ENCODE peak calls at places on chromosome 16, in eight cellular contexts. One of them, this sample, is unnamed.

GRCh38 chr16:27531186-27531585 is 18.5 kb downstream of the GTF3C1 start:
- DNase-seq in lower leg skin: no peak
- DNase-seq in spleen: peak
- DNase-seq in body of pancreas: no peak
- DNase-seq in transverse colon: no peak
- DNase-seq in A549: no peak
- DNase-seq in tibial nerve: no peak
- DNase-seq in sigmoid colon: no peak
- DNase-seq in this sample: no peak

GRCh38 chr16:75792781-75793180 is 66.5 kb upstream of the CPHXL start:
- DNase-seq in A549: no peak
- DNase-seq in transverse colon: no peak
- DNase-seq in sigmoid colon: no peak
- DNase-seq in body of pancreas: no peak
- DNase-seq in lower leg skin: no peak
- DNase-seq in tibial nerve: no peak
- DNase-seq in spleen: no peak
- DNase-seq in this sample: no peak

GRCh38 chr16:75007443-75007842 is 8.6 kb downstream of the ZNRF1 start:
- DNase-seq in sigmoid colon: no peak
- DNase-seq in lower leg skin: no peak
- DNase-seq in spleen: no peak
- DNase-seq in transverse colon: no peak
- DNase-seq in body of pancreas: no peak
- DNase-seq in A549: no peak
- DNase-seq in tibial nerve: no peak
- DNase-seq in this sample: no peak

GRCh38 chr16:154223-155030 is 2.0 kb downstream of the HBZ start:
- DNase-seq in body of pancreas: peak
- DNase-seq in A549: no peak
- DNase-seq in tibial nerve: no peak
- DNase-seq in transverse colon: peak
- DNase-seq in sigmoid colon: no peak
- DNase-seq in lower leg skin: no peak
- DNase-seq in spleen: no peak
- DNase-seq in this sample: peak

GRCh38 chr16:19502395-19503131 is 19.3 kb downstream of the GDE1 start:
- DNase-seq in A549: peak
- DNase-seq in lower leg skin: peak
- DNase-seq in tibial nerve: peak
- DNase-seq in sigmoid colon: peak
- DNase-seq in transverse colon: peak
- DNase-seq in spleen: peak
- DNase-seq in body of pancreas: peak
- DNase-seq in this sample: peak

GRCh38 chr16:17368511-17368910 is 102.2 kb downstream of the XYLT1 start:
- DNase-seq in lower leg skin: no peak
- DNase-seq in spleen: no peak
- DNase-seq in tibial nerve: no peak
- DNase-seq in transverse colon: no peak
- DNase-seq in sigmoid colon: no peak
- DNase-seq in body of pancreas: no peak
- DNase-seq in A549: no peak
- DNase-seq in this sample: no peak

GRCh38 chr16:66521951-66522771 is 27.8 kb downstream of the TK2 start:
- DNase-seq in body of pancreas: peak
- DNase-seq in lower leg skin: no peak
- DNase-seq in transverse colon: peak
- DNase-seq in sigmoid colon: no peak
- DNase-seq in spleen: peak
- DNase-seq in tibial nerve: no peak
- DNase-seq in A549: no peak
- DNase-seq in this sample: no peak

GRCh38 chr16:29232811-29233704 is 173.5 kb downstream of the NPIPB11 start:
- DNase-seq in lower leg skin: no peak
- DNase-seq in transverse colon: no peak
- DNase-seq in spleen: no peak
- DNase-seq in body of pancreas: no peak
- DNase-seq in A549: no peak
- DNase-seq in tibial nerve: no peak
- DNase-seq in sigmoid colon: peak
- DNase-seq in this sample: no peak

GRCh38 chr16:68236804-68237242 is 896 bp upstream of the ESRP2 start:
- DNase-seq in tibial nerve: no peak
- DNase-seq in lower leg skin: no peak
- DNase-seq in A549: no peak
- DNase-seq in sigmoid colon: peak
- DNase-seq in body of pancreas: no peak
- DNase-seq in transverse colon: peak
- DNase-seq in spleen: no peak
- DNase-seq in this sample: peak

GRCh38 chr16:86578499-86579267 is at the start of gene FOXL1:
- DNase-seq in sigmoid colon: no peak
- DNase-seq in body of pancreas: no peak
- DNase-seq in lower leg skin: no peak
- DNase-seq in A549: no peak
- DNase-seq in transverse colon: no peak
- DNase-seq in tibial nerve: no peak
- DNase-seq in spleen: no peak
- DNase-seq in this sample: no peak

GRCh38 chr16:67900156-67900555 is 7.1 kb downstream of the PSKH1 start:
- DNase-seq in transverse colon: no peak
- DNase-seq in A549: no peak
- DNase-seq in lower leg skin: no peak
- DNase-seq in spleen: no peak
- DNase-seq in body of pancreas: no peak
- DNase-seq in tibial nerve: no peak
- DNase-seq in sigmoid colon: no peak
- DNase-seq in this sample: no peak

GRCh38 chr16:75593825-75594820 is 27.9 kb downstream of the GABARAPL2 start:
- DNase-seq in body of pancreas: no peak
- DNase-seq in sigmoid colon: no peak
- DNase-seq in spleen: no peak
- DNase-seq in A549: peak
- DNase-seq in transverse colon: no peak
- DNase-seq in tibial nerve: no peak
- DNase-seq in lower leg skin: no peak
- DNase-seq in this sample: no peak

GRCh38 chr16:30740364-30741251 is 7.6 kb upstream of the PHKG2 start:
- DNase-seq in A549: peak
- DNase-seq in transverse colon: peak
- DNase-seq in lower leg skin: peak
- DNase-seq in spleen: no peak
- DNase-seq in body of pancreas: peak
- DNase-seq in sigmoid colon: peak
- DNase-seq in tibial nerve: peak
- DNase-seq in this sample: peak

GRCh38 chr16:56944954-56945839 is 13.3 kb downstream of the HERPUD1 start:
- DNase-seq in lower leg skin: no peak
- DNase-seq in tibial nerve: no peak
- DNase-seq in sigmoid colon: peak
- DNase-seq in transverse colon: no peak
- DNase-seq in A549: no peak
- DNase-seq in body of pancreas: peak
- DNase-seq in spleen: no peak
- DNase-seq in this sample: no peak
- TF ChIP-seq POLR2A in lower leg skin: no peak
- TF ChIP-seq POLR2A in tibial nerve: no peak
- TF ChIP-seq POLR2A in sigmoid colon: no peak
- TF ChIP-seq POLR2A in transverse colon: peak
- TF ChIP-seq POLR2A in A549: no peak
- TF ChIP-seq POLR2A in body of pancreas: peak
- TF ChIP-seq POLR2A in spleen: no peak
- TF ChIP-seq POLR2A in this sample: no peak

DNA sequence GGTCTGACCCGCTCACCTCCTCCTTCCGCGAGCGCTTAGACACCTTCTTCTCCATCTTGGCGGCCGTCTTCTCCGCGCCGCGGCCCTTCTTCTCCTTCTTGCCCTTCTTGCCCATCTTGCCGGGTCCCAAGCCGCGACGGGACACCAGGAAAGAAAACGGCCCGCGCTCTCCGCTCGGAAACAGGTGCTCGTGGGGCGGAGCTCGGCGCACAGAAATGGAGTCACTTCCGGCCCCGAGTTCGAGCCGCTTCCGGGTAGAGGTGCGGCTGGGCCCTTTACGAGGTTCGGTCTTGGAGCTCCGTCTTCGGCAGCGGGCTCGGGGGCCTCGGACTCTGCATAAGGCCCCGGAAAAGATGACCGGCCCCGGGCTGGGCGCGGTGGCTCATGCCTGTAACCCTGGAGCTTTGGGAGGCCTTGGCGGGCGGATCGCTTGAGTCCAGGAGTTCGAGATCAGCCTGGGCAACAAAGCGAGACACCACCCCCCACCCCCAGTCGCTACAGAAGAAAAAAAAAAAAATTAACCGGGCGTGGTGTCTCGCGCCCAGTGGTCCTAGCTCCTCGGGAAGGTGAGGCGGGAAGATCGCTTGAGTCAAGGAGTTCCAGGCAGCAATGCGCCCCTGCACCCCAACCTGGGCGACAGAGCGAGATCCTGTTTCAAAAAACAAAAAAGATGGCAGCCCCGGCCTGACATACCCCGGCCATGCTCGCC is at the start of gene KLHDC4:
- DNase-seq in spleen: peak
- DNase-seq in lower leg skin: peak
- DNase-seq in A549: peak
- DNase-seq in transverse colon: peak
- DNase-seq in sigmoid colon: peak
- DNase-seq in body of pancreas: peak
- DNase-seq in tibial nerve: peak
- DNase-seq in this sample: peak
- TF ChIP-seq POLR2A in spleen: peak
- TF ChIP-seq POLR2A in lower leg skin: no peak
- TF ChIP-seq POLR2A in A549: peak
- TF ChIP-seq POLR2A in transverse colon: peak
- TF ChIP-seq POLR2A in sigmoid colon: peak
- TF ChIP-seq POLR2A in body of pancreas: peak
- TF ChIP-seq POLR2A in tibial nerve: peak
- TF ChIP-seq POLR2A in this sample: peak

GRCh38 chr16:23465179-23465578 is 12.2 kb upstream of the COG7 start:
- DNase-seq in tibial nerve: no peak
- DNase-seq in body of pancreas: no peak
- DNase-seq in A549: no peak
- DNase-seq in transverse colon: no peak
- DNase-seq in sigmoid colon: no peak
- DNase-seq in spleen: no peak
- DNase-seq in lower leg skin: no peak
- DNase-seq in this sample: no peak
- TF ChIP-seq POLR2A in tibial nerve: no peak
- TF ChIP-seq POLR2A in body of pancreas: no peak
- TF ChIP-seq POLR2A in A549: no peak
- TF ChIP-seq POLR2A in transverse colon: no peak
- TF ChIP-seq POLR2A in sigmoid colon: no peak
- TF ChIP-seq POLR2A in spleen: no peak
- TF ChIP-seq POLR2A in lower leg skin: no peak
- TF ChIP-seq POLR2A in this sample: no peak

GRCh38 chr16:12213180-12213579 is 236.6 kb downstream of the SNX29 start:
- DNase-seq in tibial nerve: no peak
- DNase-seq in body of pancreas: no peak
- DNase-seq in lower leg skin: no peak
- DNase-seq in sigmoid colon: no peak
- DNase-seq in A549: no peak
- DNase-seq in spleen: no peak
- DNase-seq in transverse colon: no peak
- DNase-seq in this sample: no peak

GRCh38 chr16:12210925-12211869 is 234.7 kb downstream of the SNX29 start:
- DNase-seq in sigmoid colon: no peak
- DNase-seq in spleen: no peak
- DNase-seq in lower leg skin: no peak
- DNase-seq in A549: no peak
- DNase-seq in tibial nerve: no peak
- DNase-seq in transverse colon: no peak
- DNase-seq in body of pancreas: no peak
- DNase-seq in this sample: no peak

GRCh38 chr16:12210258-12210880 is 233.8 kb downstream of the SNX29 start:
- DNase-seq in tibial nerve: no peak
- DNase-seq in spleen: no peak
- DNase-seq in sigmoid colon: no peak
- DNase-seq in lower leg skin: no peak
- DNase-seq in A549: no peak
- DNase-seq in transverse colon: no peak
- DNase-seq in body of pancreas: no peak
- DNase-seq in this sample: no peak

GRCh38 chr16:12214509-12214908 is 238.0 kb downstream of the SNX29 start:
- DNase-seq in A549: no peak
- DNase-seq in body of pancreas: no peak
- DNase-seq in sigmoid colon: no peak
- DNase-seq in spleen: no peak
- DNase-seq in tibial nerve: no peak
- DNase-seq in lower leg skin: no peak
- DNase-seq in transverse colon: no peak
- DNase-seq in this sample: no peak

DNA sequence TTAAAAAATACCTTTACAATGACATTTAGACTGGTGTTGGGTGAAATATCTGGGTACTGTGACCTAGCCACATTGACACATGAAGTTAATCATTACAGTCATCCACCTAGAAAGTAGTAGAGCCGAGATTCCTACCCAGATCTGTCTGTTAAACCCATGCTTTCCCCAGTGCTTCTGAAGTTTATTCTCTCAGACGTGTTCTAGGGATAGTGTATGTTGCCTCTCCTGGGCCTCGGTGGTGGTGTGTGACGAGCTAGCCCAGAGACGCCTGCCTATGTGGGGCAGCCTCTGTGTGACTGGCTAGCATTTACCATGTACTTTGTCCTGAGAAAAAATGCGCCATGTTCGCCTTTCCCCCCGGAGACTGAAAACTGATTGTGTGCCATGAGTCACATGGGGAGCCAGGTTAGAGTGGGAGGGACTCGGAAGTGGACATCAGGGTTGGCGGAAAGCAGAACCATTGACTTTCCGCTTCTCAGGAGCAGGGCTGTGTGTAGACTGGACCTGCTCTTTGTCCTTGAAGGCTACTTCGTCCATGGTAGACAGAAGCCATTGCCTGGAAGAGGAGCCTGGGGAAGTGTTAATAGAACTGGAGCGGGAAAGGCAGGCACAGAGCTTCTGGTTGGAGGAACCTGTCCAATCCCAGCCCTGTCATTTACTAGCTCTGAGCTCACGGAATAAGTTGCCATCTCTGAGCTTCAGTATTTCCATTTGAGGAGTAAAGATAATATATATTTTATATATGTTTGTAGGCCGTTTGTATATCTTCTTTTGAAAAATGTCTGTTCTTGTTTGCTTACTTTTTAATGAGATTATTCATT is 235.5 kb downstream of the SNX29 start:
- DNase-seq in sigmoid colon: no peak
- DNase-seq in A549: no peak
- DNase-seq in body of pancreas: no peak
- DNase-seq in tibial nerve: no peak
- DNase-seq in lower leg skin: no peak
- DNase-seq in transverse colon: no peak
- DNase-seq in spleen: no peak
- DNase-seq in this sample: no peak
- TF ChIP-seq POLR2A in sigmoid colon: no peak
- TF ChIP-seq POLR2A in A549: no peak
- TF ChIP-seq POLR2A in body of pancreas: no peak
- TF ChIP-seq POLR2A in tibial nerve: no peak
- TF ChIP-seq POLR2A in lower leg skin: no peak
- TF ChIP-seq POLR2A in transverse colon: no peak
- TF ChIP-seq POLR2A in spleen: no peak
- TF ChIP-seq POLR2A in this sample: no peak